ENCODE peak calls at places on chromosomes 7 and 10, in ten cellular contexts. F is PC-9; H is ELF-1; E is HCT116; B is right lobe of liver; C is caudate nucleus; Q is aorta; S is NCI-H1694 treated with DMSO at 0.1 percent for 48 hours; Z is effector memory CD8-positive, alpha-beta T cell; D is HTR-8/SVneo. M is an unnamed sample.

GRCh38 chr10:100529473-100530298 is at the start of gene NDUFB8:
- DNase-seq in F (peak), H (peak), E (peak), B (peak), C (peak), Q (peak), S (peak), Z (peak), D (peak), M (peak)

GRCh38 chr7:158064631-158065030 is 523.0 kb downstream of the PTPRN2 start:
- DNase-seq in F (no peak), H (no peak), E (no peak), B (no peak), C (no peak), Q (peak), S (no peak), Z (no peak), D (no peak), M (no peak)

GRCh38 chr10:99976886-99977391 is 32.8 kb downstream of the DNMBP start:
- DNase-seq in F (peak), H (no peak), E (peak), B (no peak), C (no peak), Q (no peak), S (no peak), Z (no peak), D (peak), M (peak)

GRCh38 chr10:63157845-63158624 is 24.9 kb downstream of the NRBF2 start:
- DNase-seq in F (peak), H (peak), E (peak), B (no peak), C (peak), Q (no peak), S (peak), Z (peak), D (peak), M (peak)

GRCh38 chr10:24465899-24466615 is 257.1 kb downstream of the KIAA1217 start:
- DNase-seq in F (peak), H (no peak), E (peak), B (no peak), C (no peak), Q (no peak), S (no peak), Z (no peak), D (peak), M (peak)

GRCh38 chr10:76433161-76434005 is 1002.0 kb downstream of the LRMDA start:
- DNase-seq in F (peak), H (peak), E (no peak), B (no peak), C (no peak), Q (no peak), S (peak), Z (no peak), D (no peak), M (no peak)

GRCh38 chr10:99796928-99797327 is 14.5 kb downstream of the ABCC2 start:
- DNase-seq in F (no peak), H (no peak), E (no peak), B (no peak), C (no peak), Q (no peak), S (no peak), Z (no peak), D (no peak), M (no peak)

GRCh38 chr10:116038259-116038658 is 234.7 kb downstream of the GFRA1 start:
- DNase-seq in F (no peak), H (no peak), E (no peak), B (peak), C (no peak), Q (no peak), S (no peak), Z (no peak), D (no peak), M (peak)

GRCh38 chr7:127644484-127644883 is 7.5 kb upstream of the SND1 start:
- DNase-seq in F (no peak), H (no peak), E (no peak), B (no peak), C (no peak), Q (no peak), S (no peak), Z (no peak), D (no peak), M (no peak)